ENCODE peak calls at places on chromosomes 3 and 15, in nine cellular contexts. T is MM.1S; E is activated naive CD4-positive, alpha-beta T cell treated with Interleukin-2 at 50 U/mL for 16 hours; V is non-pigmented ciliary epithelial cell; F is GM12891; M is AG04450; P is activated B cell treated with CpG ODN at 0.5 μM for 24 hours; C is EH; O is iris pigment epithelial cell. D is an unnamed sample.

GRCh38 chr3:130014526-130014925 is 40.0 kb downstream of the TRH start:
- DNase-seq in M (peak), T (no peak), V (no peak), P (no peak), C (peak), E (no peak), O (no peak), F (no peak), D (peak)

GRCh38 chr15:33467816-33468163 is 157.0 kb downstream of the RYR3 start:
- DNase-seq in P (no peak), O (no peak), V (no peak), F (no peak), M (no peak), T (peak), E (no peak), C (no peak), D (no peak)

GRCh38 chr3:185647880-185648210 is 61.8 kb downstream of the SENP2 start:
- DNase-seq in P (no peak), M (no peak), C (no peak), T (no peak), O (no peak), E (no peak), F (no peak), V (no peak), D (no peak)

GRCh38 chr3:54358327-54358726 is 236.0 kb downstream of the CACNA2D3 start:
- DNase-seq in E (no peak), C (no peak), P (no peak), V (no peak), F (no peak), T (no peak), O (no peak), M (no peak), D (no peak)

GRCh38 chr15:51844747-51845426 is 15.4 kb downstream of the TMOD3 start:
- DNase-seq in P (no peak), O (peak), M (no peak), F (no peak), T (no peak), E (no peak), V (no peak), C (no peak), D (no peak)

GRCh38 chr15:76169013-76169412 is 109.2 kb downstream of the TMEM266 start:
- DNase-seq in O (peak), M (no peak), F (no peak), E (no peak), P (no peak), T (no peak), C (peak), V (no peak), D (peak)

GRCh38 chr3:19346734-19347133 is 198.4 kb downstream of the KCNH8 start:
- DNase-seq in P (no peak), F (no peak), C (no peak), M (no peak), E (no peak), O (no peak), V (no peak), T (no peak), D (no peak)

GRCh38 chr3:37922721-37923575 is 61.3 kb downstream of the CTDSPL start:
- DNase-seq in E (no peak), P (no peak), M (no peak), F (no peak), T (no peak), C (peak), O (peak), V (no peak), D (peak)

GRCh38 chr15:35120173-35120572 is 35.1 kb upstream of the NANOGP8 start:
- DNase-seq in P (no peak), F (no peak), E (no peak), C (no peak), V (no peak), O (no peak), M (no peak), T (no peak), D (no peak)

GRCh38 chr15:94734460-94734859 is 503.1 kb downstream of the MCTP2 start:
- DNase-seq in P (no peak), O (no peak), T (no peak), F (no peak), C (no peak), E (no peak), V (no peak), M (no peak), D (no peak)

GRCh38 chr3:90092994-90093393 is 985.6 kb downstream of the EPHA3 start:
- DNase-seq in F (no peak), M (no peak), P (no peak), E (no peak), C (no peak), T (peak), O (peak), V (no peak), D (no peak)

GRCh38 chr15:100902436-100903190 is 16.5 kb upstream of the LRRK1 start:
- DNase-seq in P (no peak), E (no peak), V (peak), F (no peak), O (peak), C (peak), M (peak), T (no peak), D (peak)

GRCh38 chr3:143885803-143886427 is 37.6 kb upstream of the SLC9A9 start:
- DNase-seq in F (peak), E (peak), O (peak), M (no peak), T (peak), P (no peak), C (peak), V (no peak), D (peak)

GRCh38 chr3:50749822-50750221 is 75.1 kb downstream of the DOCK3 start:
- DNase-seq in M (no peak), O (no peak), P (no peak), E (no peak), F (no peak), V (no peak), C (no peak), T (no peak), D (no peak)

GRCh38 chr3:146203761-146204160 is 42.8 kb upstream of the PLOD2 start:
- DNase-seq in P (no peak), F (no peak), O (no peak), C (no peak), T (no peak), M (no peak), E (no peak), V (no peak), D (no peak)

GRCh38 chr3:63910873-63911272 is 1.3 kb downstream of the SCAANT1 start:
- DNase-seq in V (no peak), T (peak), P (no peak), E (no peak), M (no peak), O (peak), F (no peak), C (peak), D (peak)

GRCh38 chr3:72938471-72939265 is 50.8 kb downstream of the GXYLT2 start:
- DNase-seq in P (no peak), M (peak), F (peak), T (peak), O (peak), E (peak), C (peak), V (peak), D (peak)

GRCh38 chr15:29613951-29614382 is 208.3 kb downstream of the TJP1 start:
- DNase-seq in T (peak), F (no peak), V (no peak), M (no peak), C (no peak), E (no peak), P (no peak), O (no peak), D (no peak)

GRCh38 chr3:157585386-157585785 is 82.2 kb upstream of the VEPH1 start:
- DNase-seq in T (no peak), V (no peak), C (no peak), F (no peak), E (no peak), O (no peak), M (no peak), P (no peak), D (no peak)

GRCh38 chr15:69543681-69544080 is 91.1 kb downstream of the RPLP1 start:
- DNase-seq in V (no peak), P (no peak), T (no peak), C (no peak), F (no peak), O (no peak), E (no peak), M (no peak), D (no peak)

GRCh38 chr3:127107002-127107401 is 85.9 kb upstream of the PRR23E start:
- DNase-seq in E (no peak), O (no peak), T (no peak), M (no peak), P (no peak), F (no peak), C (no peak), V (no peak), D (no peak)

GRCh38 chr3:114666613-114667012 is 372.8 kb downstream of the TIGIT start:
- DNase-seq in P (no peak), C (no peak), M (no peak), E (no peak), F (no peak), O (no peak), T (no peak), V (no peak), D (no peak)

GRCh38 chr3:42300013-42300412 is 34.0 kb upstream of the CCK start:
- DNase-seq in F (no peak), M (peak), O (peak), P (no peak), V (peak), E (no peak), T (peak), C (peak), D (peak)

GRCh38 chr3:197354195-197355059 is 56.0 kb upstream of the DLG1 start:
- DNase-seq in P (no peak), F (no peak), O (peak), T (no peak), V (no peak), C (peak), E (no peak), M (peak), D (peak)

GRCh38 chr15:78034495-78035191 is 42.9 kb downstream of the TBC1D2B start:
- DNase-seq in F (no peak), O (peak), M (no peak), P (peak), T (peak), C (peak), E (peak), V (no peak), D (no peak)

GRCh38 chr15:60682615-60683014 is 203.7 kb upstream of the ICE2 start:
- DNase-seq in O (no peak), C (no peak), F (no peak), E (no peak), T (no peak), V (no peak), M (no peak), P (no peak), D (no peak)

GRCh38 chr15:98865397-98866339 is 141.9 kb downstream of the PGPEP1L start:
- DNase-seq in O (peak), V (no peak), C (peak), T (peak), P (peak), M (no peak), E (peak), F (peak), D (peak)

GRCh38 chr3:185552358-185552877 is at the start of gene LIPH:
- DNase-seq in T (no peak), V (no peak), O (peak), P (no peak), E (no peak), C (peak), F (no peak), M (no peak), D (peak)

GRCh38 chr3:46027736-46028397 is 584 bp upstream of the XCR1 start:
- DNase-seq in V (no peak), T (peak), C (peak), F (no peak), M (no peak), P (no peak), E (no peak), O (no peak), D (no peak)

GRCh38 chr15:90955911-90956310 is 1.2 kb downstream of the RCCD1 start:
- DNase-seq in M (no peak), O (no peak), V (no peak), E (no peak), F (no peak), T (peak), P (no peak), C (no peak), D (no peak)

GRCh38 chr15:43266386-43266785 is 342 bp downstream of the TGM5 start:
- DNase-seq in O (no peak), M (no peak), T (no peak), F (no peak), C (no peak), V (no peak), P (no peak), E (no peak), D (no peak)

GRCh38 chr3:24683511-24684384 is 189.1 kb upstream of the THRB start:
- DNase-seq in E (no peak), O (peak), V (peak), C (peak), M (peak), F (no peak), P (no peak), T (no peak), D (peak)

GRCh38 chr3:27219127-27219860 is 149.9 kb downstream of the NEK10 start:
- DNase-seq in F (no peak), V (no peak), O (peak), T (no peak), M (no peak), C (peak), E (no peak), P (no peak), D (peak)

GRCh38 chr3:194101592-194102432 is 34.1 kb upstream of the HES1 start:
- DNase-seq in T (peak), M (no peak), E (no peak), V (no peak), F (no peak), C (no peak), P (no peak), O (no peak), D (no peak)

GRCh38 chr3:44568561-44568960 is 13.6 kb downstream of the ZKSCAN7 start:
- DNase-seq in M (no peak), V (peak), E (no peak), P (no peak), F (no peak), O (peak), C (peak), T (no peak), D (peak)

D was measured in EL.